ENCODE peak calls at places on chromosomes 13 and 19, in eight cellular contexts. E is effector memory CD8-positive, alpha-beta T cell; N is T-helper 1 cell; K is bronchial epithelial cell; T is NCI-H510A; V is frontal cortex; A is GM23248; Q is amniotic epithelial cell. D is an unnamed sample.

GRCh38 chr19:29875931-29876330 is 64.1 kb downstream of the CCNE1 start:
- DNase-seq in Q (no peak), T (no peak), N (no peak), K (no peak), E (no peak), V (no peak), A (no peak), D (no peak)

GRCh38 chr13:72205773-72206172 is 338.8 kb upstream of the DACH1 start:
- DNase-seq in A (no peak), K (peak; percentile 44), Q (no peak), E (no peak), N (no peak), T (no peak), V (no peak), D (no peak)

GRCh38 chr19:45075215-45076028 is 856 bp downstream of the ZNF296 start:
- DNase-seq in T (peak; percentile 88), A (peak; percentile 26), K (peak; percentile 74), N (peak; percentile 64), E (peak; percentile 29), Q (peak; percentile 11), V (no peak), D (peak; percentile 24)

GRCh38 chr13:23443878-23444277 is 10.4 kb upstream of the SACS start:
- DNase-seq in T (peak; percentile 29), A (no peak), E (no peak), Q (no peak), N (no peak), V (no peak), K (no peak), D (no peak)

GRCh38 chr13:78022164-78022877 is 103.7 kb upstream of the EDNRB start:
- DNase-seq in Q (peak; percentile 23), K (peak; percentile 87), V (peak; percentile 5), T (no peak), N (peak; percentile 86), E (peak; percentile 15), A (peak; percentile 65), D (no peak)

GRCh38 chr19:11096210-11096841 is 7.1 kb downstream of the LDLR start:
- DNase-seq in Q (no peak), V (no peak), A (peak; percentile 75), E (peak; percentile 19), T (no peak), N (peak; percentile 77), K (peak; percentile 61), D (no peak)

GRCh38 chr19:12450817-12451216 is 10.0 kb upstream of the ZNF443 start:
- DNase-seq in T (no peak), N (no peak), K (no peak), E (no peak), Q (peak; percentile 4), V (no peak), A (no peak), D (no peak)

GRCh38 chr13:59408738-59409137 is 755.0 kb downstream of the DIAPH3 start:
- DNase-seq in A (no peak), N (no peak), V (no peak), E (no peak), Q (no peak), T (no peak), K (no peak), D (no peak)

GRCh38 chr13:24629320-24629719 is 50.9 kb upstream of the ATP12A start:
- DNase-seq in T (no peak), Q (peak; percentile 48), K (no peak), E (no peak), A (peak; percentile 50), N (no peak), V (no peak), D (no peak)

GRCh38 chr19:16208847-16209246 is 11.1 kb downstream of the AP1M1 start:
- DNase-seq in A (no peak), T (no peak), E (no peak), V (no peak), K (no peak), N (no peak), Q (no peak), D (no peak)

GRCh38 chr19:49932731-49933131 is 3.4 kb upstream of the NUP62 start:
- DNase-seq in Q (no peak), V (no peak), K (no peak), A (no peak), N (peak; percentile 74), T (no peak), E (peak; percentile 52), D (no peak)

GRCh38 chr19:49767380-49767779 is 579 bp downstream of the AP2A1 start:
- DNase-seq in K (peak; percentile 5), E (no peak), T (no peak), V (no peak), N (no peak), Q (no peak), A (peak; percentile 48), D (no peak)

GRCh38 chr19:16591803-16592556 is 19.8 kb upstream of the SLC35E1 start:
- DNase-seq in K (peak; percentile 61), A (peak; percentile 37), V (no peak), Q (no peak), T (no peak), E (no peak), N (no peak), D (no peak)

GRCh38 chr13:87356314-87356713 is 314.9 kb upstream of the SLITRK5 start:
- DNase-seq in A (peak; percentile 1), Q (no peak), T (peak; percentile 25), K (no peak), N (no peak), E (no peak), V (no peak), D (no peak)

GRCh38 chr13:45231722-45232121 is 30.9 kb upstream of the KCTD4 start:
- DNase-seq in E (no peak), A (peak; percentile 35), T (no peak), V (no peak), Q (peak; percentile 54), K (peak; percentile 57), N (no peak), D (no peak)

GRCh38 chr19:19662866-19663291 is 597 bp downstream of the ATP13A1 start:
- DNase-seq in A (peak; percentile 66), E (no peak), V (peak; percentile 11), K (no peak), T (no peak), N (no peak), Q (no peak), D (no peak)

GRCh38 chr13:44431150-44431549 is 57.5 kb downstream of the SERP2 start:
- DNase-seq in T (no peak), Q (no peak), N (no peak), A (no peak), V (no peak), E (no peak), K (no peak), D (no peak)

GRCh38 chr19:38945562-38946228 is 15.0 kb downstream of the MRPS12 start:
- DNase-seq in K (no peak), N (no peak), Q (no peak), E (no peak), T (no peak), V (no peak), A (no peak), D (no peak)

GRCh38 chr13:39483326-39483725 is 119.7 kb downstream of the LHFPL6 start:
- DNase-seq in Q (no peak), V (no peak), T (no peak), K (peak; percentile 12), E (no peak), N (no peak), A (peak; percentile 53), D (no peak)

GRCh38 chr19:45558399-45558878 is 26.2 kb downstream of the OPA3 start:
- DNase-seq in T (peak; percentile 29), V (peak; percentile 73), A (peak; percentile 64), K (peak; percentile 81), Q (peak; percentile 51), E (peak; percentile 55), N (peak; percentile 75), D (peak; percentile 40)

GRCh38 chr13:50400930-50401553 is 385.8 kb downstream of the KCNRG start:
- DNase-seq in T (no peak), E (no peak), V (peak; percentile 56), A (peak; percentile 90), N (no peak), Q (peak; percentile 92), K (peak; percentile 90), D (peak; percentile 56)

GRCh38 chr13:73056054-73056962 is 2.5 kb upstream of the KLF5 start:
- DNase-seq in N (no peak), A (peak; percentile 67), T (no peak), Q (peak; percentile 92), K (peak; percentile 85), E (no peak), V (no peak), D (no peak)

GRCh38 chr13:113849981-113850721 is 13.7 kb downstream of the GAS6 start:
- DNase-seq in N (no peak), K (no peak), T (no peak), Q (peak; percentile 53), V (no peak), E (no peak), A (no peak), D (no peak)

GRCh38 chr13:33611016-33611805 is 206.7 kb upstream of the RFC3 start:
- DNase-seq in T (no peak), V (peak; percentile 25), Q (peak; percentile 51), K (no peak), E (no peak), A (no peak), N (no peak), D (peak; percentile 57)

GRCh38 chr19:24052811-24053210 is 34.2 kb upstream of the ZNF254 start:
- DNase-seq in V (no peak), T (no peak), N (no peak), E (no peak), A (peak; percentile 29), K (no peak), Q (no peak), D (no peak)

GRCh38 chr13:110493161-110493593 is 68.3 kb downstream of the RAB20 start:
- DNase-seq in K (no peak), V (no peak), Q (no peak), A (no peak), E (no peak), T (no peak), N (no peak), D (peak; percentile 55)

GRCh38 chr13:101025519-101025918 is 350.9 kb upstream of the TMTC4 start:
- DNase-seq in E (no peak), N (no peak), T (no peak), A (no peak), Q (no peak), K (no peak), V (no peak), D (no peak)

GRCh38 chr19:2315818-2316353 is 7.9 kb upstream of the LINGO3 start:
- DNase-seq in Q (peak; percentile 61), V (peak; percentile 82), A (peak; percentile 72), N (no peak), E (no peak), K (no peak), T (no peak), D (peak; percentile 82)

GRCh38 chr19:5032101-5032967 is 63.4 kb downstream of the KDM4B start:
- DNase-seq in N (no peak), T (no peak), A (peak; percentile 61), E (no peak), V (no peak), Q (peak; percentile 72), K (no peak), D (no peak)

GRCh38 chr13:80881495-80882482 is 540.9 kb upstream of the SPRY2 start:
- DNase-seq in N (no peak), Q (peak; percentile 80), A (no peak), V (no peak), K (peak; percentile 91), E (no peak), T (peak; percentile 27), D (no peak)